ENCODE peak calls at places on chromosome 19, in ten cellular contexts. One of them, this sample, is unnamed.

GRCh38 chr19:3656073-3656746 is 29.6 kb upstream of the CACTIN start:
- DNase-seq in keratinocyte: no peak
- DNase-seq in aorta: no peak
- DNase-seq in hypothalamus: no peak
- DNase-seq in AG10803: peak
- DNase-seq in erythroblast: no peak
- DNase-seq in cardiac muscle cell: peak
- DNase-seq in RWPE1: peak
- DNase-seq in effector CD4-positive, alpha-beta T cell: no peak
- DNase-seq in hepatic stellate cell: no peak
- DNase-seq in this sample: peak

GRCh38 chr19:49546825-49547565 is 19.2 kb downstream of the RCN3 start:
- DNase-seq in erythroblast: peak
- DNase-seq in aorta: no peak
- DNase-seq in effector CD4-positive, alpha-beta T cell: peak
- DNase-seq in keratinocyte: no peak
- DNase-seq in hypothalamus: peak
- DNase-seq in cardiac muscle cell: peak
- DNase-seq in RWPE1: peak
- DNase-seq in AG10803: peak
- DNase-seq in hepatic stellate cell: peak
- DNase-seq in this sample: peak

GRCh38 chr19:41937976-41938375 is 9.7 kb upstream of the ERFL start:
- DNase-seq in hypothalamus: no peak
- DNase-seq in AG10803: no peak
- DNase-seq in RWPE1: no peak
- DNase-seq in aorta: no peak
- DNase-seq in cardiac muscle cell: no peak
- DNase-seq in keratinocyte: no peak
- DNase-seq in effector CD4-positive, alpha-beta T cell: no peak
- DNase-seq in erythroblast: no peak
- DNase-seq in hepatic stellate cell: no peak
- DNase-seq in this sample: no peak

GRCh38 chr19:2361259-2362038 is 1.4 kb downstream of the TMPRSS9 start:
- DNase-seq in aorta: no peak
- DNase-seq in erythroblast: no peak
- DNase-seq in AG10803: no peak
- DNase-seq in hepatic stellate cell: no peak
- DNase-seq in RWPE1: no peak
- DNase-seq in keratinocyte: no peak
- DNase-seq in cardiac muscle cell: no peak
- DNase-seq in hypothalamus: no peak
- DNase-seq in effector CD4-positive, alpha-beta T cell: no peak
- DNase-seq in this sample: no peak

GRCh38 chr19:658916-659839 is 3.8 kb downstream of the RNF126 start:
- DNase-seq in hypothalamus: no peak
- DNase-seq in effector CD4-positive, alpha-beta T cell: peak
- DNase-seq in hepatic stellate cell: peak
- DNase-seq in aorta: no peak
- DNase-seq in RWPE1: peak
- DNase-seq in erythroblast: peak
- DNase-seq in AG10803: peak
- DNase-seq in cardiac muscle cell: peak
- DNase-seq in keratinocyte: peak
- DNase-seq in this sample: no peak

GRCh38 chr19:30710721-30711120 is 338.5 kb downstream of the ZNF536 start:
- DNase-seq in AG10803: no peak
- DNase-seq in keratinocyte: no peak
- DNase-seq in hypothalamus: no peak
- DNase-seq in cardiac muscle cell: no peak
- DNase-seq in aorta: no peak
- DNase-seq in hepatic stellate cell: no peak
- DNase-seq in RWPE1: no peak
- DNase-seq in effector CD4-positive, alpha-beta T cell: no peak
- DNase-seq in erythroblast: no peak
- DNase-seq in this sample: no peak

GRCh38 chr19:2371656-2372055 is 11.6 kb downstream of the TMPRSS9 start:
- DNase-seq in cardiac muscle cell: no peak
- DNase-seq in AG10803: peak
- DNase-seq in erythroblast: no peak
- DNase-seq in RWPE1: no peak
- DNase-seq in effector CD4-positive, alpha-beta T cell: no peak
- DNase-seq in aorta: no peak
- DNase-seq in hypothalamus: no peak
- DNase-seq in keratinocyte: no peak
- DNase-seq in hepatic stellate cell: peak
- DNase-seq in this sample: peak

GRCh38 chr19:41248895-41249294 is 15.3 kb upstream of the HNRNPUL1 start:
- DNase-seq in hepatic stellate cell: no peak
- DNase-seq in keratinocyte: no peak
- DNase-seq in RWPE1: no peak
- DNase-seq in hypothalamus: no peak
- DNase-seq in aorta: no peak
- DNase-seq in erythroblast: no peak
- DNase-seq in cardiac muscle cell: no peak
- DNase-seq in effector CD4-positive, alpha-beta T cell: no peak
- DNase-seq in AG10803: no peak
- DNase-seq in this sample: peak

GRCh38 chr19:55146648-55147218 is 2.3 kb downstream of the TNNT1 start:
- DNase-seq in hypothalamus: no peak
- DNase-seq in erythroblast: no peak
- DNase-seq in cardiac muscle cell: no peak
- DNase-seq in keratinocyte: no peak
- DNase-seq in RWPE1: peak
- DNase-seq in hepatic stellate cell: no peak
- DNase-seq in aorta: no peak
- DNase-seq in effector CD4-positive, alpha-beta T cell: no peak
- DNase-seq in AG10803: no peak
- DNase-seq in this sample: peak

GRCh38 chr19:53381376-53381775 is 13.6 kb upstream of the ZNF765 start:
- DNase-seq in RWPE1: no peak
- DNase-seq in keratinocyte: no peak
- DNase-seq in hypothalamus: no peak
- DNase-seq in effector CD4-positive, alpha-beta T cell: no peak
- DNase-seq in AG10803: no peak
- DNase-seq in erythroblast: no peak
- DNase-seq in aorta: no peak
- DNase-seq in hepatic stellate cell: no peak
- DNase-seq in cardiac muscle cell: no peak
- DNase-seq in this sample: no peak

GRCh38 chr19:41541990-41542584 is 33.9 kb upstream of the CEACAM21 start:
- DNase-seq in AG10803: peak
- DNase-seq in effector CD4-positive, alpha-beta T cell: peak
- DNase-seq in hepatic stellate cell: no peak
- DNase-seq in hypothalamus: no peak
- DNase-seq in cardiac muscle cell: peak
- DNase-seq in erythroblast: peak
- DNase-seq in RWPE1: no peak
- DNase-seq in keratinocyte: no peak
- DNase-seq in aorta: peak
- DNase-seq in this sample: peak

GRCh38 chr19:10219678-10220077 is 11.5 kb downstream of the S1PR2 start:
- DNase-seq in aorta: no peak
- DNase-seq in erythroblast: peak
- DNase-seq in effector CD4-positive, alpha-beta T cell: no peak
- DNase-seq in keratinocyte: no peak
- DNase-seq in hypothalamus: no peak
- DNase-seq in RWPE1: no peak
- DNase-seq in cardiac muscle cell: peak
- DNase-seq in hepatic stellate cell: no peak
- DNase-seq in AG10803: peak
- DNase-seq in this sample: peak

GRCh38 chr19:46618670-46619231 is 6.1 kb downstream of the PTGIR start:
- DNase-seq in cardiac muscle cell: peak
- DNase-seq in aorta: no peak
- DNase-seq in erythroblast: no peak
- DNase-seq in hepatic stellate cell: no peak
- DNase-seq in effector CD4-positive, alpha-beta T cell: no peak
- DNase-seq in AG10803: peak
- DNase-seq in keratinocyte: no peak
- DNase-seq in hypothalamus: no peak
- DNase-seq in RWPE1: no peak
- DNase-seq in this sample: no peak

GRCh38 chr19:47701717-47702552 is 11.3 kb upstream of the EHD2 start:
- DNase-seq in RWPE1: no peak
- DNase-seq in hepatic stellate cell: no peak
- DNase-seq in keratinocyte: no peak
- DNase-seq in erythroblast: no peak
- DNase-seq in effector CD4-positive, alpha-beta T cell: no peak
- DNase-seq in aorta: no peak
- DNase-seq in AG10803: no peak
- DNase-seq in hypothalamus: no peak
- DNase-seq in cardiac muscle cell: no peak
- DNase-seq in this sample: no peak

GRCh38 chr19:35943542-35944301 is 7.5 kb downstream of the LRFN3 start:
- DNase-seq in hypothalamus: no peak
- DNase-seq in AG10803: no peak
- DNase-seq in erythroblast: no peak
- DNase-seq in cardiac muscle cell: no peak
- DNase-seq in aorta: no peak
- DNase-seq in effector CD4-positive, alpha-beta T cell: no peak
- DNase-seq in RWPE1: no peak
- DNase-seq in keratinocyte: no peak
- DNase-seq in hepatic stellate cell: no peak
- DNase-seq in this sample: no peak

This sample was measured in ELR.